ENCODE peak calls at places on chromosomes 1 and 21, in four cellular contexts. B is fibroblast of the aortic adventitia, K is choroid plexus epithelial cell, Y is lower lobe of right lung. W is an unnamed sample.

GRCh38 chr1:46961066-46961758 is 19.9 kb upstream of the CYP4A11 start:
- DNase-seq in B (no peak), K (no peak), Y (no peak), W (no peak)

GRCh38 chr1:64019818-64020217 is 183.6 kb upstream of the UBE2U start:
- DNase-seq in B (peak; percentile 78), K (peak; percentile 86), Y (no peak), W (peak; percentile 78)

GRCh38 chr1:107941123-107941522 is 23.9 kb downstream of the VAV3 start:
- DNase-seq in B (peak; percentile 18), K (peak; percentile 62), Y (no peak), W (peak; percentile 69)

GRCh38 chr21:32382108-32382601 is 10.7 kb downstream of the URB1 start:
- DNase-seq in B (peak; percentile 67), K (peak; percentile 71), Y (no peak), W (peak; percentile 57)

GRCh38 chr1:204869097-204869496 is 1.6 kb upstream of the NFASC start:
- DNase-seq in B (no peak), K (no peak), Y (no peak), W (no peak)

GRCh38 chr21:45539046-45539795 is 3.0 kb downstream of the SLC19A1 start:
- DNase-seq in B (no peak), K (no peak), Y (peak; percentile 36), W (no peak)

GRCh38 chr1:162765788-162766187 is 24.7 kb upstream of the HSD17B7 start:
- DNase-seq in B (no peak), K (no peak), Y (no peak), W (no peak)

GRCh38 chr1:2098839-2099785 is 48.9 kb downstream of the PRKCZ start:
- DNase-seq in B (no peak), K (no peak), Y (peak; percentile 39), W (no peak)

GRCh38 chr1:77421504-77422233 is 139.8 kb downstream of the AK5 start:
- DNase-seq in B (no peak), K (no peak), Y (no peak), W (no peak)

GRCh38 chr1:120179420-120180348 is 3.4 kb upstream of the SEC22B start:
- DNase-seq in B (peak; percentile 93), K (peak; percentile 87), Y (no peak), W (peak; percentile 90)

GRCh38 chr1:226877669-226878068 is 7.3 kb downstream of the PSEN2 start:
- DNase-seq in B (no peak), K (no peak), Y (no peak), W (no peak)

GRCh38 chr1:211656728-211657127 is 18.7 kb downstream of the NEK2 start:
- DNase-seq in B (no peak), K (no peak), Y (no peak), W (no peak)

GRCh38 chr1:205581321-205581980 is 50.4 kb downstream of the ELK4 start:
- DNase-seq in B (no peak), K (no peak), Y (no peak), W (no peak)

GRCh38 chr1:912740-913301 is 10.9 kb upstream of the SAMD11 start:
- DNase-seq in B (no peak), K (peak; percentile 48), Y (peak; percentile 43), W (no peak)

GRCh38 chr1:214316597-214316996 is 35.6 kb downstream of the SMYD2 start:
- DNase-seq in B (no peak), K (peak; percentile 82), Y (no peak), W (no peak)

GRCh38 chr1:26959722-26960624 is at the start of gene KDF1:
- DNase-seq in B (no peak), K (no peak), Y (peak; percentile 92), W (no peak)

GRCh38 chr1:67601955-67602354 is 83.0 kb upstream of the GADD45A start:
- DNase-seq in B (no peak), K (no peak), Y (no peak), W (no peak)

GRCh38 chr1:67607286-67607685 is 77.7 kb upstream of the GADD45A start:
- DNase-seq in B (no peak), K (no peak), Y (no peak), W (no peak)

GRCh38 chr1:67607699-67608098 is 77.3 kb upstream of the GADD45A start:
- DNase-seq in B (no peak), K (no peak), Y (no peak), W (no peak)

GRCh38 chr1:67604778-67605177 is 80.2 kb upstream of the GADD45A start:
- DNase-seq in B (no peak), K (no peak), Y (no peak), W (no peak)

GRCh38 chr1:67605209-67605780 is 79.7 kb upstream of the GADD45A start:
- DNase-seq in B (no peak), K (no peak), Y (no peak), W (no peak)
- H3K4me3 ChIP-seq in B (no peak overlapping the region), K (no peak overlapping the region), Y (no peak overlapping the region), W (no peak overlapping the region)

DNA sequence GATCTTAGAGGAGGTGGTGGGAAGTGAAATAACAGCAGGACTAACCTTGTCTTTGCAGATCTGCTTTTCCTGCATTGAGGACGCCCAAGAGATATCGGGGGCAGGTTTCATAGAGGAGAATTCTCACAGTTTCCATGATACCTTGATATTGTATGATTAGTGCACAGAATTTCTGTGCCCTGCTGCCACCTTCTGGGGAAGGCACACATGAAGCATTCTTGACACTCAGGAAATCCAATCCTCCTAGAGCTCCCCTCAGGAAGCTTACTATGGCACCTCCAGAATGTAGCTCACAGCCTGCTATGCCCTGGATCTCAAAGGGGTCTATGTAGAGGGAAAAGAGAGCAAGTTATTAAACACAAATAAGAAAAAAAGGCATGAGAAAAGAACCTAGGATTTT is 1.5 kb downstream of the CD1B start:
- DNase-seq in B (no peak), K (peak; percentile 1), Y (no peak), W (no peak)
- TF ChIP-seq CTCF in B (no peak), K (peak; percentile 7), Y (peak; percentile 33), W (peak; percentile 12)

DNA sequence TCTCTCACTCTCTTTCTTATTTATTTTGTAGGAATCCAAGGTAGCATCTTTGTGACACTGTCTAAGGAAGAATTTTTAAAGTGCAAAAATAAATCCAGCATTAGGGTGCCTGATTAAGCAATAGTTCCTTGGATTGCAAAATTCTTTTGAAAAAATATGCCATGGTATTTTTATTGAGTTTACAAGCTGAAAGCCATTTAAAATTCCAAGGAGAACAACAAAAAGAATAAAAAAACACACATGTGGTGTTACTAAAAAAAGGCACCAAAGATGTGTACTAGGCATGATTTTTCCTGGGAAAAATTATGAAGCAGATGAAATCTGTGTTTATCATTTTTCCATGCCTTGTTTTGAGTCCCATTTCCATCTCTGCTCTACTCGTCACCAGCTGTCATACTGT is 156.9 kb upstream of the ZNHIT6 start:
- DNase-seq in B (peak; percentile 5), K (peak; percentile 28), Y (no peak), W (peak; percentile 82)
- H3K4me3 ChIP-seq in B (no peak overlapping the region), K (no peak overlapping the region), Y (no peak overlapping the region), W (no peak overlapping the region)

GRCh38 chr21:43211085-43212071 is 42.6 kb downstream of the CRYAA start:
- DNase-seq in B (peak; percentile 3), K (no peak), Y (peak; percentile 82), W (no peak)
- TF ChIP-seq CTCF in B (peak; percentile 24), K (peak; percentile 43), Y (peak; percentile 42), W (peak; percentile 11)

GRCh38 chr1:178172939-178173338 is 79.0 kb downstream of the RASAL2 start:
- DNase-seq in B (peak; percentile 48), K (peak; percentile 57), Y (no peak), W (peak; percentile 37)
- H3K4me3 ChIP-seq in B (no peak overlapping the region), K (no peak overlapping the region), Y (no peak overlapping the region), W (no peak overlapping the region)

GRCh38 chr21:20971296-20971921 is 26.8 kb upstream of the NCAM2 start:
- DNase-seq in B (peak; percentile 65), K (peak; percentile 88), Y (no peak), W (peak; percentile 27)
- TF ChIP-seq CTCF in B (peak; percentile 60), K (peak; percentile 82), Y (peak; percentile 30), W (peak; percentile 30)

W was measured in fibroblast of villous mesenchyme.